ENCODE peak calls at places on chromosomes 6 and 20, in five cellular contexts. W is caudate nucleus, I is aorta, Y is mucosa of descending colon, K is NCI-H1105 treated with DMSO at 0.1 percent for 48 hours. L is an unnamed sample.

GRCh38 chr6:31814677-31815024 is 432 bp downstream of the HSPA1L start:
- DNase-seq in W (peak), I (peak), Y (peak), K (peak), L (peak)

GRCh38 chr20:48738399-48739304 is 89.1 kb downstream of the PREX1 start:
- DNase-seq in W (no peak), I (peak), Y (no peak), K (no peak), L (peak)

GRCh38 chr6:36118550-36119107 is 11.7 kb upstream of the MAPK13 start:
- DNase-seq in W (no peak), I (no peak), Y (peak), K (peak), L (no peak)

GRCh38 chr6:154932562-154933027 is 62.5 kb upstream of the TIAM2 start:
- DNase-seq in W (no peak), I (no peak), Y (no peak), K (no peak), L (no peak)

GRCh38 chr6:99575544-99576227 is 7.2 kb upstream of the CCNC start:
- DNase-seq in W (no peak), I (no peak), Y (no peak), K (no peak), L (no peak)

GRCh38 chr20:1448081-1448627 is 18.5 kb downstream of the NSFL1C start:
- DNase-seq in W (no peak), I (no peak), Y (no peak), K (no peak), L (no peak)

GRCh38 chr6:122381494-122382083 is 17.9 kb upstream of the HSF2 start:
- DNase-seq in W (peak), I (no peak), Y (no peak), K (peak), L (no peak)

GRCh38 chr6:16727996-16728395 is 33.3 kb downstream of the ATXN1 start:
- DNase-seq in W (no peak), I (no peak), Y (no peak), K (no peak), L (peak)

GRCh38 chr20:53847843-53848185 is 222.6 kb downstream of the BCAS1 start:
- DNase-seq in W (no peak), I (no peak), Y (no peak), K (no peak), L (no peak)

GRCh38 chr20:62202083-62202395 is 18.0 kb downstream of the HRH3 start:
- DNase-seq in W (no peak), I (peak), Y (peak), K (no peak), L (peak)

GRCh38 chr6:20589266-20589665 is 55.0 kb downstream of the CDKAL1 start:
- DNase-seq in W (no peak), I (no peak), Y (no peak), K (peak), L (no peak)

GRCh38 chr6:133553652-133554051 is 312.5 kb downstream of the EYA4 start:
- DNase-seq in W (no peak), I (no peak), Y (no peak), K (peak), L (no peak)

GRCh38 chr6:63452117-63452516 is 120.2 kb upstream of the LOC128125822 start:
- DNase-seq in W (no peak), I (no peak), Y (no peak), K (no peak), L (no peak)

L was measured in Right ventricle myocardium inferior.